ENCODE peak calls at places on chromosome 9, in five cellular contexts. B is BE2C, C is dorsolateral prefrontal cortex, A is GM12878, Z is GM13976. M is an unnamed sample.

GRCh38 chr9:137380171-137380570 is 42.8 kb downstream of the EXD3 start:
- DNase-seq in C (no peak), Z (no peak), A (no peak), B (no peak), M (no peak)

GRCh38 chr9:19446361-19446861 is 37.6 kb downstream of the ACER2 start:
- DNase-seq in Z (no peak), C (no peak), A (no peak), B (no peak), M (no peak)

GRCh38 chr9:38067892-38068615 is 973 bp downstream of the SHB start:
- DNase-seq in B (peak; percentile 38), C (no peak), Z (no peak), A (no peak), M (no peak)

GRCh38 chr9:88766778-88767503 is 224.3 kb upstream of the S1PR3 start:
- DNase-seq in C (no peak), B (no peak), A (no peak), Z (no peak), M (no peak)

GRCh38 chr9:21513431-21513830 is 31.3 kb upstream of the IFNE start:
- DNase-seq in B (no peak), C (no peak), Z (no peak), A (no peak), M (no peak)

GRCh38 chr9:86405086-86405491 is 50.9 kb upstream of the TUT7 start:
- DNase-seq in A (no peak), C (no peak), B (no peak), Z (no peak), M (no peak)

GRCh38 chr9:98091735-98092632 is 27.0 kb downstream of the TRIM14 start:
- DNase-seq in B (no peak), Z (no peak), C (no peak), A (no peak), M (no peak)

GRCh38 chr9:86062845-86063693 is 36.3 kb downstream of the GOLM1 start:
- DNase-seq in A (no peak), B (no peak), C (no peak), Z (no peak), M (no peak)

GRCh38 chr9:135925496-135926133 is 18.3 kb upstream of the CAMSAP1 start:
- DNase-seq in C (no peak), B (no peak), A (no peak), Z (peak; percentile 79), M (no peak)

GRCh38 chr9:131818089-131818488 is 78.2 kb upstream of the RAPGEF1 start:
- DNase-seq in C (no peak), A (no peak), B (no peak), Z (no peak), M (no peak)

GRCh38 chr9:111613436-111614040 is 14.1 kb upstream of the PTGR1 start:
- DNase-seq in B (no peak), Z (no peak), A (no peak), C (no peak), M (no peak)

GRCh38 chr9:7802666-7803065 is 3.1 kb upstream of the DMAC1 start:
- DNase-seq in B (no peak), C (no peak), Z (no peak), A (no peak), M (no peak)

GRCh38 chr9:134620751-134621557 is 20.6 kb upstream of the COL5A1 start:
- DNase-seq in A (no peak), B (peak; percentile 33), Z (no peak), C (peak; percentile 23), M (no peak)

GRCh38 chr9:129460323-129461261 is 160.3 kb downstream of the C9orf50 start:
- DNase-seq in B (peak; percentile 98), A (peak; percentile 59), Z (peak; percentile 98), C (peak; percentile 95), M (peak; percentile 86)

GRCh38 chr9:79535534-79535933 is 36.2 kb upstream of the TLE4 start:
- DNase-seq in B (no peak), A (no peak), C (no peak), Z (no peak), M (no peak)

GRCh38 chr9:113879318-113879717 is 3.2 kb downstream of the ZNF618 start:
- DNase-seq in C (no peak), B (no peak), Z (no peak), A (no peak), M (no peak)

GRCh38 chr9:33106827-33107621 is 30.6 kb upstream of the SMU1 start:
- DNase-seq in A (no peak), B (peak; percentile 24), C (no peak), Z (no peak), M (no peak)

GRCh38 chr9:132025766-132026165 is 53.9 kb downstream of the MED27 start:
- DNase-seq in B (no peak), C (no peak), A (no peak), Z (no peak), M (no peak)

GRCh38 chr9:70412678-70413426 is 1.6 kb downstream of the KLF9 start:
- DNase-seq in C (peak; percentile 81), A (no peak), Z (peak; percentile 36), B (peak; percentile 76), M (peak; percentile 13)

GRCh38 chr9:69919461-69920061 is 98.9 kb downstream of the CFAP95 start:
- DNase-seq in C (no peak), B (peak; percentile 10), A (no peak), Z (peak; percentile 67), M (no peak)

GRCh38 chr9:36401897-36402480 is 1.9 kb upstream of the RNF38 start:
- DNase-seq in B (no peak), A (no peak), C (no peak), Z (no peak), M (no peak)

GRCh38 chr9:36401179-36401740 is 1.2 kb upstream of the RNF38 start:
- DNase-seq in Z (peak; percentile 92), C (no peak), B (no peak), A (peak; percentile 19), M (no peak)

GRCh38 chr9:36400332-36401178 is 486 bp upstream of the RNF38 start:
- DNase-seq in A (peak; percentile 42), B (peak; percentile 93), C (peak; percentile 90), Z (peak; percentile 94), M (peak; percentile 87)

GRCh38 chr9:36398745-36399144 is 1.3 kb downstream of the RNF38 start:
- DNase-seq in B (no peak), C (no peak), A (no peak), Z (no peak), M (no peak)

DNA sequence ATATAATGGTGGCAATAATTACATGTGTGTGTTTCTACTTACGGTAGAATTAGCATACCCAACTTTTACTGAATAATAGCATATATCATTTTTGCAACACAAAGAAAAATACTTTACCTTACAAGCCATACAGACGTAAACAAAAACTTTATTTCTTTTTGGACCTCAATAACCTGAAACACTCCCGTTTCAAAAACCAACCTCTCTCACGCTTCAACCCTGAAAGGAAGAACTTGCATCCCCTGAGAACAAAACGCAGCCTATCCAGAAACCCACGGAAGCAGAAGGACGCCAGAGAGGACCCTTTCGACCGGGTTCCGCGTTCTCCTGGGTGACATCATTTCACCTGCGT is at the start of gene RNF38:
- DNase-seq in B (no peak), A (peak; percentile 13), Z (no peak), C (no peak), M (no peak)
- TF ChIP-seq CTCF in B (no peak), A (no peak), Z (no peak), C (no peak), M (no peak)

DNA sequence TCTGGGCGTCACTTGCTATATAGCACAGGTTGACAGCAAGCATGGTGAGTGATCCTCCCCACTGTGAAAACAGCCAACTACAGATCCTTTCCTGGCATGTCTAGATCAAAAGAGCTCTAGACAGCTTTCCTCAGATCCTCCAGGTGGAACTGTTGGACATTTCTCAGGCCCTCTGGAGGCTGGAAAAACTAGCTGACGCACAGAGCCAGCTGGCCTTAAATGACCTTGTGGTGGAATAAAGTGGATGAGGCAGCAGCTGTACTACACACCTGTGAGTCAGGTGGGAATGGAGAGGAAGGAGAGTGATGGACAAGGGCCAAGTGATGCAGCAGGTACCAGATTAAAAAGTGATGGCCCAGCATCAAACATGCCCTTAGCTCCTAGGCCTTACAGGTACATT is 172.7 kb downstream of the TRIM32 start:
- DNase-seq in A (no peak), C (no peak), Z (no peak), B (no peak), M (no peak)
- TF ChIP-seq CTCF in A (no peak), C (no peak), Z (no peak), B (no peak), M (no peak)

GRCh38 chr9:4069457-4070162 is 230.3 kb downstream of the GLIS3 start:
- DNase-seq in B (peak; percentile 10), C (no peak), Z (no peak), A (no peak), M (no peak)

GRCh38 chr9:4077499-4078102 is 222.3 kb downstream of the GLIS3 start:
- DNase-seq in Z (peak; percentile 33), C (peak; percentile 51), A (no peak), B (peak; percentile 76), M (peak; percentile 19)

GRCh38 chr9:4068914-4069313 is 231.0 kb downstream of the GLIS3 start:
- DNase-seq in C (no peak), B (no peak), Z (no peak), A (no peak), M (no peak)

GRCh38 chr9:4070266-4070665 is 229.6 kb downstream of the GLIS3 start:
- DNase-seq in B (no peak), Z (no peak), A (no peak), C (no peak), M (no peak)

DNA sequence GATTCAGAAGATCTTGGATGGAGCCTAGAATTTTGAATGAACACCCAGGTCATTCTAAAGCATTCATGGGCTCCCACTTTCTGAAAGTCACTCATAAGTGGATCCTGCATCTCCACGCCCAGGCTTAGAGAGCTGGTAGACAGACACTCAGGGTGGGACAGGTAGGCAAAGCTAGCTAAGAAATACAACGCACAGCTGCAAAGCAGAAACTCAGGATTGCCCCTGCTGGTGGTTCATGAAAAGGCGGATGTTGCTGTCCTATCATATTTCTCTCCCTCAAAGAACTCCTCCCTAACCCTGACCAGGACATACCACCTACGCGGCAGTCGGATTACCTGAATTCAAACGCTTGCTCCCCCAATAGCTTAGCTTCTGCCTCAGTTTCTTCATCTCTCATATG is 226.5 kb downstream of the GLIS3 start:
- DNase-seq in C (no peak), B (peak; percentile 16), A (no peak), Z (no peak), M (no peak)
- TF ChIP-seq CTCF in C (no peak), B (peak; percentile 26), A (peak; percentile 18), Z (no peak), M (peak; percentile 48)

GRCh38 chr9:133347985-133348762 is at the start of the genes MED22 and RPL7A:
- DNase-seq in Z (peak; percentile 96), B (peak; percentile 95), C (peak; percentile 86), A (peak; percentile 91), M (peak; percentile 76)
- TF ChIP-seq CTCF in Z (no peak), B (peak; percentile 2), C (no peak), A (no peak), M (peak; percentile 25)

DNA sequence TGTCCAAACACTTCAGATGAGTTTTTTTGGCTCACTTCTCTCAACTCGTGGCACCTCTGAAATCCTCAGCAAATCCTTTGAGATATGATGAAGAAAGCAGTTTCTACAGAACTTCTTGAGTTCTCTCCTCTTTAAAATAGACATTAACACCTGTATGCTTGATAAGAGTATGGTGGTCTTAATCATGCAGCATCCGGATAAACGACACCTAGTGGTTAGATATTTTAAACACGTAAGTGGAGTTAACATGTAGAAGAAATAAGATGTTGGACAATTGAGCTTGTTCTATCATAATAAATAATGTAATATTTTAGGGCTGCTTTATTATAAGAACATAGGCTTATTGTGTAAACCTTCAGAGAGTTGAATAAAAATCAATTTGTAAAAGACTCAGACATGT is 324.8 kb downstream of the CYLC2 start:
- DNase-seq in B (no peak), Z (no peak), A (no peak), C (no peak), M (no peak)
- TF ChIP-seq CTCF in B (peak; percentile 48), Z (no peak), A (no peak), C (no peak), M (peak; percentile 53)

M was measured in progenitor cell of endocrine pancreas.